ENCODE peak calls at places on chromosomes 11 and 22, in seven cellular contexts. Z is brain microvascular endothelial cell, D is foreskin fibroblast, E is A673, P is fibroblast of lung, S is transverse colon, W is heart right ventricle. B is an unnamed sample.

GRCh38 chr11:64436025-64436424 is 77.1 kb downstream of the RPS6KA4 start:
- DNase-seq in Z (no peak), D (no peak), E (no peak), P (no peak), S (no peak), W (no peak), B (peak; percentile 13)

GRCh38 chr22:17257091-17257490 is 37.9 kb upstream of the ADA2 start:
- DNase-seq in Z (no peak), D (no peak), E (no peak), P (no peak), S (no peak), W (no peak), B (no peak)

GRCh38 chr11:12128191-12128841 is 17.9 kb downstream of the MICAL2 start:
- DNase-seq in Z (no peak), D (no peak), E (no peak), P (no peak), S (no peak), W (no peak), B (no peak)

GRCh38 chr11:33128739-33129138 is 32.5 kb downstream of the CSTF3 start:
- DNase-seq in Z (no peak), D (no peak), E (no peak), P (no peak), S (no peak), W (no peak), B (no peak)

GRCh38 chr11:12143461-12144258 is 33.3 kb downstream of the MICAL2 start:
- DNase-seq in Z (peak; percentile 77), D (no peak), E (no peak), P (peak; percentile 76), S (peak; percentile 65), W (no peak), B (no peak)

GRCh38 chr11:75214411-75214821 is 26.2 kb upstream of the TPBGL start:
- DNase-seq in Z (peak; percentile 80), D (peak; percentile 54), E (peak; percentile 91), P (peak; percentile 68), S (peak; percentile 73), W (peak; percentile 90), B (peak; percentile 84)

GRCh38 chr11:103420593-103420992 is 311.4 kb downstream of the DYNC2H1 start:
- DNase-seq in Z (peak; percentile 86), D (peak; percentile 67), E (no peak), P (peak; percentile 83), S (no peak), W (no peak), B (no peak)

GRCh38 chr11:72951815-72952340 is 137.7 kb downstream of the ATG16L2 start:
- DNase-seq in Z (no peak), D (no peak), E (no peak), P (no peak), S (no peak), W (no peak), B (no peak)

GRCh38 chr11:45907911-45908370 is 870 bp upstream of the FREY1 start:
- DNase-seq in Z (no peak), D (no peak), E (no peak), P (no peak), S (no peak), W (no peak), B (no peak)

GRCh38 chr22:47209077-47209514 is 446.6 kb downstream of the TBC1D22A start:
- DNase-seq in Z (no peak), D (no peak), E (no peak), P (no peak), S (no peak), W (no peak), B (no peak)

GRCh38 chr11:2795491-2795991 is 90.0 kb downstream of the CDKN1C start:
- DNase-seq in Z (no peak), D (no peak), E (no peak), P (no peak), S (peak; percentile 6), W (no peak), B (no peak)

GRCh38 chr11:112266410-112266778 is 5.7 kb upstream of the PLET1 start:
- DNase-seq in Z (no peak), D (no peak), E (no peak), P (no peak), S (no peak), W (no peak), B (no peak)

GRCh38 chr22:27857441-27857840 is 55.9 kb upstream of the MN1 start:
- DNase-seq in Z (no peak), D (peak; percentile 38), E (no peak), P (peak; percentile 51), S (no peak), W (no peak), B (no peak)

GRCh38 chr22:46009730-46010129 is 32.8 kb upstream of the WNT7B start:
- DNase-seq in Z (no peak), D (no peak), E (no peak), P (no peak), S (no peak), W (no peak), B (no peak)

GRCh38 chr11:55503449-55503848 is 50.8 kb upstream of the OR4C15 start:
- DNase-seq in Z (no peak), D (no peak), E (peak; percentile 2), P (no peak), S (no peak), W (no peak), B (no peak)

GRCh38 chr11:45094958-45095690 is 51.3 kb upstream of the PRDM11 start:
- DNase-seq in Z (no peak), D (no peak), E (no peak), P (no peak), S (no peak), W (no peak), B (no peak)

GRCh38 chr22:27391092-27391770 is 410.3 kb downstream of the MN1 start:
- DNase-seq in Z (no peak), D (no peak), E (no peak), P (peak; percentile 35), S (no peak), W (peak; percentile 46), B (no peak)

DNA sequence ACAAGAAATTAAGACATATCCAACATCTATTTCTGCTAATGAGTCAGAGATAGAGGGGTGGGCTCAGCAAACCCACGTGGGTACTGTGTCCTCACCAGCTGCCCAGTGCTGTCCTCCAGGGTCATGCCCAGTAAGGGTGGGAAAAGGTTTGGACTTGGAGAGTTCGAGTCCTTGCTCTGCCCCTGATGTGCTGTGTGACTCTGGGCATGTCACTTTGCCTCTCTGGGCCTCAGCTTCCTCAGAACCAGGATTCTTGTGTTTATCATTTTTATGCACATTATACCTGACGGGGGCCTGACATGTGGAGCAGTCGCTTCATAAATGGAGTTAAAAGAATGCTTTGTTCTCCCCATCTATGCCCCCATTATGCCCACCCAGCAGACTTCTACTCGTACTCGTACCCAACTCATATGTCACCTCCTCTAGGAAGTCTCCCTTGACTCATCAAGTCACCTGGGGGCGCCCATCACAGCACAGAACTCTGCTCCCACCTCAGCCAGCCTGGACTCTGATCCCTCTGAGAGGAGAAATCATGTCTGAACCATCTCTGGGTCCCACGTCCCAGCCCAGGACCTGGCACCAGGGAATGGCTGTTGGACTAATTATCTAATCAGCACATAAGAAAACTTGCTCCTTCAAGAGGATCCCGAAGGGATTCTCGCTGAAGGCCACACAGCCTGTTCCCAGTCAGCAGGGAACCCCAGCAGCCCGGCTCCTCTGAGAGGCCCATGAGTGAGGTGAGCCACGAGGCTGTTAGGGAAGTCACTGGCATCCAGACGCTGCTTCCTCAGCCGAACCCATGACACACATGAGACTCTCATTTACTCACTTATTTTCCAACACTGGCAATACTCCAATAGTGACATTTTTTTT is 38.7 kb upstream of the TSKU start:
- DNase-seq in Z (peak; percentile 12), D (peak; percentile 60), E (no peak), P (no peak), S (peak; percentile 33), W (no peak), B (no peak)
- TF ChIP-seq CTCF in Z (no peak), D (no peak), E (no peak), P (no peak), S (no peak), W (no peak), B (no peak)

GRCh38 chr11:109043318-109043717 is 378.4 kb downstream of the DDX10 start:
- DNase-seq in Z (no peak), D (no peak), E (no peak), P (no peak), S (no peak), W (no peak), B (no peak)

GRCh38 chr11:109037856-109038780 is 373.2 kb downstream of the DDX10 start:
- DNase-seq in Z (peak; percentile 49), D (peak; percentile 76), E (peak; percentile 77), P (peak; percentile 92), S (no peak), W (no peak), B (peak; percentile 49)

GRCh38 chr11:109041876-109042275 is 377.0 kb downstream of the DDX10 start:
- DNase-seq in Z (peak; percentile 48), D (no peak), E (no peak), P (no peak), S (no peak), W (no peak), B (no peak)

GRCh38 chr11:109039611-109040010 is 374.7 kb downstream of the DDX10 start:
- DNase-seq in Z (no peak), D (no peak), E (no peak), P (peak; percentile 72), S (no peak), W (no peak), B (peak; percentile 38)

GRCh38 chr11:109040303-109040702 is 375.4 kb downstream of the DDX10 start:
- DNase-seq in Z (no peak), D (no peak), E (no peak), P (no peak), S (no peak), W (no peak), B (no peak)
- TF ChIP-seq CTCF in Z (peak; percentile 42), D (no peak), E (peak; percentile 34), P (no peak), S (no peak), W (no peak), B (no peak)

DNA sequence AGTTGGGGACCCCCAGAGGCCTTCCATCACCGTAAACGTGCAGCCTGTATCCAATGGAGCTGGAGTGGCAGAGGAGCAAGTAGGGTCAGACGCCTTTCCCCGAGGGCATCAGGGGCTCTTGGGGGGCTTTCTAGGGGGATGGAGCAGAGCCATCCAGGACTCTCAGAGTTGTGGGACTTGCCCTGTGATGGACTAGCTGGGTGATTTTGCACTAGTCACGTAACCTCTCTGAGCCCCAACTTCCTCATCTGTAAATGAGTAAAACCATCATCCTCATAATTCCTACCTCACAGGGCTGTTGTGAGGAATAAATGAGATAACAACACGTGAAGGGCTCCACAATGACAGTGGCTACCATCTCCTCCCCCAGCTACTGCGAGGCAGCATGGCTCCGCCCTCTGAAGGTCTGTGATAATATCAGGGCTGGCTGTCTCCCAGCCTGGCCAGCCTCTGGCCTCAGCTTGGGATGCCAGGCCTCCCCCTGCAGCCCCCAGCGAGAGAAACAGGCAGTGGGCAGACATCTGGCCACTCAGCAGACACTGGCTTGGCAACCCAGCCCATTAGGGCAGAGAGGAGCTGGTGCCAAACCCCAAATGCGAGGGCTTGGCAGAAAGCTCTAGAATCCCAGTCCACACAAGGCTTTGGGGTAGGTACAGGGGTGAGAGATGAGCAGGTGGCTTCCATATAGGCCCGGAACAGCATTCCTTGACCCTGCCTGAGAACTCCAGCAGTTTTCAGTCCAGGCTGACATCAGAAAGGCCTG is 6.7 kb downstream of the USP2 start:
- DNase-seq in Z (no peak), D (no peak), E (no peak), P (no peak), S (no peak), W (no peak), B (no peak)
- TF ChIP-seq CTCF in Z (no peak), D (no peak), E (no peak), P (no peak), S (no peak), W (no peak), B (no peak)

DNA sequence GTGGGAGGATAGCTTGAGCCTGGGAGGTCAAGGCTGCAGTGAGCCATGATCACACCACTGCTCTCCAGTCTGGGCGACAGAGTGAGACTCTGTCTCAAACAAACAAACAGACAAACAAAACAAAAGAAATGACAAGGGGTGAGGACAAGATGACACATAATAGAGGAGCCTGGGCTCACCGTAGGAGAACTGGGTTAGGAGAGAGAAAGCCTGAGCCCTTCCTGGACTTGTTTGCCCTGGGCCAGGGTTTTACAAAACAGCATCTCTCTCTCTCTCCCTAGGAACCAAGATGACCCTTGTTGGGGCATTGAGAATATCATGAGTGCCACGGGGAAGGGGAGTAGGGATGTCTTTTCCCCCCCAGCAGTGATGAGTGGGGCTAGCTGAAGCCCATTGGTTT is 15.7 kb downstream of the ROBO3 start:
- DNase-seq in Z (no peak), D (no peak), E (no peak), P (no peak), S (no peak), W (no peak), B (no peak)
- TF ChIP-seq CTCF in Z (no peak), D (no peak), E (no peak), P (no peak), S (no peak), W (no peak), B (no peak)

B was measured in MCF 10A.